ENCODE peak calls at places on chromosomes 12 and 14, in seven cellular contexts. One of them, this sample, is unnamed.

GRCh38 chr12:66648336-66648735 is 30.5 kb downstream of the GRIP1 start:
- DNase-seq in spleen: no peak
- DNase-seq in upper lobe of left lung: no peak
- DNase-seq in body of pancreas: no peak
- DNase-seq in breast epithelium: no peak
- DNase-seq in transverse colon: no peak
- DNase-seq in endothelial cell of umbilical vein: no peak
- DNase-seq in this sample: no peak

GRCh38 chr12:84421103-84421502 is 491.5 kb downstream of the SLC6A15 start:
- DNase-seq in spleen: no peak
- DNase-seq in upper lobe of left lung: no peak
- DNase-seq in body of pancreas: no peak
- DNase-seq in breast epithelium: no peak
- DNase-seq in transverse colon: no peak
- DNase-seq in endothelial cell of umbilical vein: no peak
- DNase-seq in this sample: no peak

GRCh38 chr14:72605921-72606220 is 288.0 kb downstream of the DPF3 start:
- DNase-seq in spleen: no peak
- DNase-seq in upper lobe of left lung: no peak
- DNase-seq in body of pancreas: no peak
- DNase-seq in breast epithelium: no peak
- DNase-seq in transverse colon: no peak
- DNase-seq in endothelial cell of umbilical vein: no peak
- DNase-seq in this sample: no peak

GRCh38 chr12:28066879-28067278 is 94.3 kb upstream of the PTHLH start:
- DNase-seq in spleen: no peak
- DNase-seq in upper lobe of left lung: no peak
- DNase-seq in body of pancreas: no peak
- DNase-seq in breast epithelium: no peak
- DNase-seq in transverse colon: no peak
- DNase-seq in endothelial cell of umbilical vein: no peak
- DNase-seq in this sample: no peak

GRCh38 chr14:46034305-46034704 is 617.3 kb downstream of the RPL10L start:
- DNase-seq in spleen: no peak
- DNase-seq in upper lobe of left lung: no peak
- DNase-seq in body of pancreas: no peak
- DNase-seq in breast epithelium: no peak
- DNase-seq in transverse colon: no peak
- DNase-seq in endothelial cell of umbilical vein: no peak
- DNase-seq in this sample: no peak

GRCh38 chr14:32702571-32702970 is 236.1 kb upstream of the NPAS3 start:
- DNase-seq in spleen: no peak
- DNase-seq in upper lobe of left lung: no peak
- DNase-seq in body of pancreas: peak; percentile 13
- DNase-seq in breast epithelium: peak; percentile 84
- DNase-seq in transverse colon: peak; percentile 15
- DNase-seq in endothelial cell of umbilical vein: peak; percentile 24
- DNase-seq in this sample: peak; percentile 50

GRCh38 chr12:131825146-131825892 is 2.9 kb upstream of the MMP17 start:
- DNase-seq in spleen: no peak
- DNase-seq in upper lobe of left lung: no peak
- DNase-seq in body of pancreas: peak; percentile 57
- DNase-seq in breast epithelium: no peak
- DNase-seq in transverse colon: no peak
- DNase-seq in endothelial cell of umbilical vein: no peak
- DNase-seq in this sample: peak; percentile 45

GRCh38 chr12:26187429-26187828 is 7.9 kb upstream of the SSPN start:
- DNase-seq in spleen: no peak
- DNase-seq in upper lobe of left lung: no peak
- DNase-seq in body of pancreas: no peak
- DNase-seq in breast epithelium: no peak
- DNase-seq in transverse colon: no peak
- DNase-seq in endothelial cell of umbilical vein: no peak
- DNase-seq in this sample: no peak

GRCh38 chr12:120249875-120250795 is 15.4 kb downstream of the PXN start:
- DNase-seq in spleen: peak; percentile 81
- DNase-seq in upper lobe of left lung: no peak
- DNase-seq in body of pancreas: no peak
- DNase-seq in breast epithelium: no peak
- DNase-seq in transverse colon: no peak
- DNase-seq in endothelial cell of umbilical vein: peak; percentile 53
- DNase-seq in this sample: peak; percentile 91

GRCh38 chr12:30753233-30753632 is 1.5 kb downstream of the CAPRIN2 start:
- DNase-seq in spleen: no peak
- DNase-seq in upper lobe of left lung: no peak
- DNase-seq in body of pancreas: no peak
- DNase-seq in breast epithelium: no peak
- DNase-seq in transverse colon: no peak
- DNase-seq in endothelial cell of umbilical vein: peak; percentile 52
- DNase-seq in this sample: no peak

GRCh38 chr14:101129750-101130149 is 226.2 kb upstream of the RTL1 start:
- DNase-seq in spleen: no peak
- DNase-seq in upper lobe of left lung: no peak
- DNase-seq in body of pancreas: no peak
- DNase-seq in breast epithelium: no peak
- DNase-seq in transverse colon: no peak
- DNase-seq in endothelial cell of umbilical vein: no peak
- DNase-seq in this sample: no peak

GRCh38 chr12:83462419-83462818 is 775.7 kb downstream of the TMTC2 start:
- DNase-seq in spleen: no peak
- DNase-seq in upper lobe of left lung: no peak
- DNase-seq in body of pancreas: no peak
- DNase-seq in breast epithelium: no peak
- DNase-seq in transverse colon: no peak
- DNase-seq in endothelial cell of umbilical vein: no peak
- DNase-seq in this sample: no peak

GRCh38 chr12:15846887-15847286 is 35.3 kb upstream of the STRAP start:
- DNase-seq in spleen: no peak
- DNase-seq in upper lobe of left lung: no peak
- DNase-seq in body of pancreas: no peak
- DNase-seq in breast epithelium: no peak
- DNase-seq in transverse colon: no peak
- DNase-seq in endothelial cell of umbilical vein: no peak
- DNase-seq in this sample: peak; percentile 36

GRCh38 chr14:24334431-24335271 is at the start of gene ADCY4:
- DNase-seq in spleen: peak; percentile 89
- DNase-seq in upper lobe of left lung: peak; percentile 89
- DNase-seq in body of pancreas: no peak
- DNase-seq in breast epithelium: no peak
- DNase-seq in transverse colon: no peak
- DNase-seq in endothelial cell of umbilical vein: peak; percentile 50
- DNase-seq in this sample: peak; percentile 86

GRCh38 chr14:80260649-80261048 is 49.3 kb upstream of the DIO2 start:
- DNase-seq in spleen: no peak
- DNase-seq in upper lobe of left lung: no peak
- DNase-seq in body of pancreas: no peak
- DNase-seq in breast epithelium: no peak
- DNase-seq in transverse colon: no peak
- DNase-seq in endothelial cell of umbilical vein: no peak
- DNase-seq in this sample: no peak

GRCh38 chr12:131408484-131408883 is 302.4 kb upstream of the SFSWAP start:
- DNase-seq in spleen: peak; percentile 22
- DNase-seq in upper lobe of left lung: no peak
- DNase-seq in body of pancreas: no peak
- DNase-seq in breast epithelium: no peak
- DNase-seq in transverse colon: no peak
- DNase-seq in endothelial cell of umbilical vein: no peak
- DNase-seq in this sample: no peak

GRCh38 chr14:53537421-53538315 is 384.5 kb upstream of the DDHD1 start:
- DNase-seq in spleen: no peak
- DNase-seq in upper lobe of left lung: no peak
- DNase-seq in body of pancreas: no peak
- DNase-seq in breast epithelium: no peak
- DNase-seq in transverse colon: peak; percentile 14
- DNase-seq in endothelial cell of umbilical vein: peak; percentile 19
- DNase-seq in this sample: no peak

GRCh38 chr12:123813349-123813748 is 51.2 kb downstream of the DNAH10 start:
- DNase-seq in spleen: no peak
- DNase-seq in upper lobe of left lung: no peak
- DNase-seq in body of pancreas: no peak
- DNase-seq in breast epithelium: no peak
- DNase-seq in transverse colon: no peak
- DNase-seq in endothelial cell of umbilical vein: no peak
- DNase-seq in this sample: no peak

GRCh38 chr12:45543887-45544286 is 185.6 kb upstream of the ARID2 start:
- DNase-seq in spleen: no peak
- DNase-seq in upper lobe of left lung: no peak
- DNase-seq in body of pancreas: peak; percentile 54
- DNase-seq in breast epithelium: no peak
- DNase-seq in transverse colon: peak; percentile 39
- DNase-seq in endothelial cell of umbilical vein: peak; percentile 79
- DNase-seq in this sample: peak; percentile 46

GRCh38 chr12:27688671-27689070 is 7.6 kb upstream of the REP15 start:
- DNase-seq in spleen: no peak
- DNase-seq in upper lobe of left lung: no peak
- DNase-seq in body of pancreas: no peak
- DNase-seq in breast epithelium: no peak
- DNase-seq in transverse colon: no peak
- DNase-seq in endothelial cell of umbilical vein: no peak
- DNase-seq in this sample: no peak

GRCh38 chr12:32312049-32312670 is 87.2 kb upstream of the FGD4 start:
- DNase-seq in spleen: no peak
- DNase-seq in upper lobe of left lung: no peak
- DNase-seq in body of pancreas: no peak
- DNase-seq in breast epithelium: no peak
- DNase-seq in transverse colon: no peak
- DNase-seq in endothelial cell of umbilical vein: peak; percentile 85
- DNase-seq in this sample: no peak

GRCh38 chr14:85296466-85297210 is 233.3 kb upstream of the FLRT2 start:
- DNase-seq in spleen: no peak
- DNase-seq in upper lobe of left lung: no peak
- DNase-seq in body of pancreas: no peak
- DNase-seq in breast epithelium: no peak
- DNase-seq in transverse colon: no peak
- DNase-seq in endothelial cell of umbilical vein: peak; percentile 67
- DNase-seq in this sample: no peak

GRCh38 chr14:29637406-29637805 is 290.2 kb downstream of the PRKD1 start:
- DNase-seq in spleen: no peak
- DNase-seq in upper lobe of left lung: no peak
- DNase-seq in body of pancreas: peak; percentile 88
- DNase-seq in breast epithelium: peak; percentile 79
- DNase-seq in transverse colon: no peak
- DNase-seq in endothelial cell of umbilical vein: peak; percentile 74
- DNase-seq in this sample: peak; percentile 69

GRCh38 chr12:28294300-28294699 is 104.0 kb downstream of the CCDC91 start:
- DNase-seq in spleen: no peak
- DNase-seq in upper lobe of left lung: no peak
- DNase-seq in body of pancreas: no peak
- DNase-seq in breast epithelium: no peak
- DNase-seq in transverse colon: no peak
- DNase-seq in endothelial cell of umbilical vein: no peak
- DNase-seq in this sample: no peak

GRCh38 chr12:66803972-66804371 is 125.1 kb upstream of the GRIP1 start:
- DNase-seq in spleen: no peak
- DNase-seq in upper lobe of left lung: peak; percentile 4
- DNase-seq in body of pancreas: no peak
- DNase-seq in breast epithelium: no peak
- DNase-seq in transverse colon: no peak
- DNase-seq in endothelial cell of umbilical vein: no peak
- DNase-seq in this sample: no peak

GRCh38 chr12:100715976-100716657 is 78.5 kb upstream of the ANO4 start:
- DNase-seq in spleen: peak; percentile 65
- DNase-seq in upper lobe of left lung: peak; percentile 75
- DNase-seq in body of pancreas: no peak
- DNase-seq in breast epithelium: no peak
- DNase-seq in transverse colon: no peak
- DNase-seq in endothelial cell of umbilical vein: no peak
- DNase-seq in this sample: peak; percentile 42
- H3K27me3 ChIP-seq in spleen: peaks cover 26% of the 10 kb centered on the region
- H3K27me3 ChIP-seq in upper lobe of left lung: peaks cover 5% of the 10 kb centered on the region
- H3K27me3 ChIP-seq in body of pancreas: peaks cover 10% of the 10 kb centered on the region
- H3K27me3 ChIP-seq in breast epithelium: peaks cover 27% of the 10 kb centered on the region
- H3K27me3 ChIP-seq in transverse colon: peaks cover 59% of the 10 kb centered on the region
- H3K27me3 ChIP-seq in endothelial cell of umbilical vein: peaks cover 34% of the 10 kb centered on the region
- H3K27me3 ChIP-seq in this sample: peaks cover 54% of the 10 kb centered on the region

DNA sequence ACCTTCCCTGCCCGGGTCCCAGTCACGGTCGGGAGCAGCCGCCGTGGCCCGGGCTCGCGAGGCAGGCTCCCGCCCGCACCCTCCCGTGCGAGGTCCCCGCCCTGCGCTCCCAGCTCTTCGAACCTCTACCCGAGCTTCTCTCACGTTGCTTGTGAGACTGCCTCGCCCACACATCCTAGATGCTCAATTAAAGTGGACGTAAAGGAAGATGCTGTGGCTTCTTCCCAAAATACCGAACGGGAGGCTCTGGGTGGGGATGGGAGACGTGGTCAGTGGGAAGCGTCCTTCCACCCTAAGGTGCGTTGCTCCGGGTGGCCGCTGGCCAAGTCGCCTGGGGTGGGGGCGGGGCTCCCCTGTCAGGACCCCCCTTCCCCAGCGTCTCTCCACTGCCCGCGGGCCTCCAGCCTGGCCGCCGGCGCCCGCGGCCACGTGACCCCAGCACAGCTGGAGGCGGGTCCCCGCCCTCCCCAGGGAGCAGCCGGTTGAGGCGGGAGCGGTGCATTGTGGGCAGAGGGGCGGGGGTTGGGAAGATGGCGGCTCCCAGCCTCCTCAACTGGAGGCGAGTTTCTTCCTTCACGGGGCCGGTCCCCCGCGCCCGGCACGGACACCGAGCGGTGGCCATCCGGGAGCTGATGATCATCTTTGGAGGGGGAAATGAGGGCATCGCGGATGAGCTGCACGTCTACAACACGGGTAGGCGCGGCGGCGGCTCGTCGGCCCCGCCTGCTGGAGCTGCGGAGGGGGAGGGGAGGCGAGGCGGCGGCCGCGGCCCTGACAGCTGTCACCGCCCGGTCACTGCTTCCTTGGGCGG is at the start of gene HCFC2:
- DNase-seq in spleen: peak; percentile 98
- DNase-seq in upper lobe of left lung: peak; percentile 96
- DNase-seq in body of pancreas: peak; percentile 90
- DNase-seq in breast epithelium: peak; percentile 70
- DNase-seq in transverse colon: peak; percentile 93
- DNase-seq in endothelial cell of umbilical vein: peak; percentile 89
- DNase-seq in this sample: peak; percentile 93
- TF ChIP-seq POLR2A in spleen: no peak
- TF ChIP-seq POLR2A in upper lobe of left lung: no peak
- TF ChIP-seq POLR2A in body of pancreas: peak; percentile 75
- TF ChIP-seq POLR2A in breast epithelium: peak; percentile 23
- TF ChIP-seq POLR2A in transverse colon: peak; percentile 62
- TF ChIP-seq POLR2A in endothelial cell of umbilical vein: peak; percentile 75
- TF ChIP-seq POLR2A in this sample: peak; percentile 62

DNA sequence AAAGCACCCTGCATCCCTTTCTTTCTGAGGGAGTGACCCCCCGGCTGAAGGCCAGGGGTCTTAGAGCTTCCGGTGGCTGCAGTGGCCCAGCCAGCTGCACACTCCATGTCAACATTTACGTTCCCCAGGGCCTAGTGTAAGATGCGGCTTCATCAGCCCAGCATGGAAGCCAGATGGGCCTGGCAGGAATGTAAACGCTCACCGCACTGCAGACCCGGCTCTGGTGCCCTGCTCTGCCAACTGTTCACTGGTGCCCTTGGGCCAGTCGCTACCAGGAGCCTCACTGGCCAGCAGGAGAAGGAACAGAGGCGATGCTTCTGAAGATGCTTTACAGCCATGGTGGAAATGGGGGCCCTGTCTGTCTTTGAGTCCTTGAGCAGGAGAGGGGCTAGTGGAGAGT is 8.6 kb upstream of the TMEM119 start:
- DNase-seq in spleen: no peak
- DNase-seq in upper lobe of left lung: no peak
- DNase-seq in body of pancreas: no peak
- DNase-seq in breast epithelium: no peak
- DNase-seq in transverse colon: no peak
- DNase-seq in endothelial cell of umbilical vein: no peak
- DNase-seq in this sample: no peak
- H3K27me3 ChIP-seq in spleen: no peaks in the 10 kb centered on the region
- H3K27me3 ChIP-seq in upper lobe of left lung: no peaks in the 10 kb centered on the region
- H3K27me3 ChIP-seq in body of pancreas: no peaks in the 10 kb centered on the region
- H3K27me3 ChIP-seq in breast epithelium: no peaks in the 10 kb centered on the region
- H3K27me3 ChIP-seq in transverse colon: no peaks in the 10 kb centered on the region
- H3K27me3 ChIP-seq in endothelial cell of umbilical vein: no peaks in the 10 kb centered on the region
- H3K27me3 ChIP-seq in this sample: no peaks in the 10 kb centered on the region

GRCh38 chr12:56469007-56469930 is 891 bp downstream of the SPRYD4 start:
- DNase-seq in spleen: peak; percentile 84
- DNase-seq in upper lobe of left lung: no peak
- DNase-seq in body of pancreas: peak; percentile 53
- DNase-seq in breast epithelium: peak; percentile 51
- DNase-seq in transverse colon: peak; percentile 44
- DNase-seq in endothelial cell of umbilical vein: no peak
- DNase-seq in this sample: no peak
- TF ChIP-seq POLR2A in spleen: no peak
- TF ChIP-seq POLR2A in upper lobe of left lung: no peak
- TF ChIP-seq POLR2A in body of pancreas: no peak
- TF ChIP-seq POLR2A in breast epithelium: no peak
- TF ChIP-seq POLR2A in transverse colon: no peak
- TF ChIP-seq POLR2A in endothelial cell of umbilical vein: no peak
- TF ChIP-seq POLR2A in this sample: no peak

This sample was measured in heart left ventricle.